ENCODE peak calls at places on chromosomes 12 and 14, in seven cellular contexts. One of them, this sample, is unnamed.

GRCh38 chr12:108643941-108644742 is 10.4 kb upstream of the SELPLG start:
- DNase-seq in NCI-H1048: no peak
- DNase-seq in cardiac fibroblast: no peak
- DNase-seq in stimulated activated CD4-positive, alpha-beta T cell treated with anti-CD3 and anti-CD28 coated beads, Interleukin-12 subunit alpha, Interleukin-12 subunit beta, amount 100 ng/mL, for 48 hours: no peak
- DNase-seq in stromal cell of bone marrow: no peak
- DNase-seq in hypothalamus: peak
- DNase-seq in AG10803: peak
- DNase-seq in this sample: no peak

GRCh38 chr14:88695873-88696272 is 96.9 kb downstream of the EML5 start:
- DNase-seq in NCI-H1048: no peak
- DNase-seq in cardiac fibroblast: no peak
- DNase-seq in AG10803: peak
- DNase-seq in hypothalamus: no peak
- DNase-seq in stimulated activated CD4-positive, alpha-beta T cell treated with anti-CD3 and anti-CD28 coated beads, Interleukin-12 subunit alpha, Interleukin-12 subunit beta, amount 100 ng/mL, for 48 hours: no peak
- DNase-seq in stromal cell of bone marrow: no peak
- DNase-seq in this sample: no peak

GRCh38 chr12:15530361-15530760 is 208.1 kb downstream of the PTPRO start:
- DNase-seq in stimulated activated CD4-positive, alpha-beta T cell treated with anti-CD3 and anti-CD28 coated beads, Interleukin-12 subunit alpha, Interleukin-12 subunit beta, amount 100 ng/mL, for 48 hours: no peak
- DNase-seq in NCI-H1048: no peak
- DNase-seq in cardiac fibroblast: peak
- DNase-seq in stromal cell of bone marrow: no peak
- DNase-seq in hypothalamus: no peak
- DNase-seq in AG10803: no peak
- DNase-seq in this sample: no peak

GRCh38 chr12:75852143-75852542 is 179.4 kb downstream of the PHLDA1 start:
- DNase-seq in NCI-H1048: no peak
- DNase-seq in cardiac fibroblast: no peak
- DNase-seq in stromal cell of bone marrow: peak
- DNase-seq in stimulated activated CD4-positive, alpha-beta T cell treated with anti-CD3 and anti-CD28 coated beads, Interleukin-12 subunit alpha, Interleukin-12 subunit beta, amount 100 ng/mL, for 48 hours: no peak
- DNase-seq in AG10803: peak
- DNase-seq in hypothalamus: no peak
- DNase-seq in this sample: no peak

GRCh38 chr14:99214701-99215100 is 57.3 kb downstream of the BCL11B start:
- DNase-seq in AG10803: no peak
- DNase-seq in NCI-H1048: no peak
- DNase-seq in hypothalamus: no peak
- DNase-seq in stromal cell of bone marrow: no peak
- DNase-seq in cardiac fibroblast: no peak
- DNase-seq in stimulated activated CD4-positive, alpha-beta T cell treated with anti-CD3 and anti-CD28 coated beads, Interleukin-12 subunit alpha, Interleukin-12 subunit beta, amount 100 ng/mL, for 48 hours: no peak
- DNase-seq in this sample: no peak

GRCh38 chr14:64812412-64812811 is 67.3 kb downstream of the SPTB start:
- DNase-seq in hypothalamus: no peak
- DNase-seq in AG10803: no peak
- DNase-seq in cardiac fibroblast: no peak
- DNase-seq in stromal cell of bone marrow: no peak
- DNase-seq in NCI-H1048: no peak
- DNase-seq in stimulated activated CD4-positive, alpha-beta T cell treated with anti-CD3 and anti-CD28 coated beads, Interleukin-12 subunit alpha, Interleukin-12 subunit beta, amount 100 ng/mL, for 48 hours: peak
- DNase-seq in this sample: peak

GRCh38 chr14:22848391-22849164 is 12.2 kb downstream of the MMP14 start:
- DNase-seq in cardiac fibroblast: peak
- DNase-seq in hypothalamus: no peak
- DNase-seq in AG10803: peak
- DNase-seq in stromal cell of bone marrow: peak
- DNase-seq in NCI-H1048: no peak
- DNase-seq in stimulated activated CD4-positive, alpha-beta T cell treated with anti-CD3 and anti-CD28 coated beads, Interleukin-12 subunit alpha, Interleukin-12 subunit beta, amount 100 ng/mL, for 48 hours: no peak
- DNase-seq in this sample: no peak

GRCh38 chr14:92990456-92991430 is 67.8 kb downstream of the CHGA start:
- DNase-seq in AG10803: no peak
- DNase-seq in NCI-H1048: no peak
- DNase-seq in stimulated activated CD4-positive, alpha-beta T cell treated with anti-CD3 and anti-CD28 coated beads, Interleukin-12 subunit alpha, Interleukin-12 subunit beta, amount 100 ng/mL, for 48 hours: no peak
- DNase-seq in stromal cell of bone marrow: no peak
- DNase-seq in hypothalamus: no peak
- DNase-seq in cardiac fibroblast: no peak
- DNase-seq in this sample: no peak

GRCh38 chr14:94659953-94660946 is 48.1 kb downstream of the SERPINA3 start:
- DNase-seq in stimulated activated CD4-positive, alpha-beta T cell treated with anti-CD3 and anti-CD28 coated beads, Interleukin-12 subunit alpha, Interleukin-12 subunit beta, amount 100 ng/mL, for 48 hours: no peak
- DNase-seq in cardiac fibroblast: peak
- DNase-seq in hypothalamus: no peak
- DNase-seq in NCI-H1048: no peak
- DNase-seq in AG10803: no peak
- DNase-seq in stromal cell of bone marrow: no peak
- DNase-seq in this sample: no peak

GRCh38 chr12:96398422-96399080 is 1.7 kb downstream of the CDK17 start:
- DNase-seq in stimulated activated CD4-positive, alpha-beta T cell treated with anti-CD3 and anti-CD28 coated beads, Interleukin-12 subunit alpha, Interleukin-12 subunit beta, amount 100 ng/mL, for 48 hours: no peak
- DNase-seq in NCI-H1048: no peak
- DNase-seq in cardiac fibroblast: peak
- DNase-seq in stromal cell of bone marrow: no peak
- DNase-seq in hypothalamus: no peak
- DNase-seq in AG10803: no peak
- DNase-seq in this sample: no peak

This sample was measured in stimulated activated naive B cell treated with anti-CD40 and anti-IgM and Interleukin-4, amounts not matched to agents 10 μg/mL and 1 μg/mL and 100 μg/mL, for 72 hours.